ENCODE peak calls at places on chromosomes 13 and 19, in four cellular contexts. One of them, this sample, is unnamed.

GRCh38 chr19:16001481-16002312 is 52.9 kb downstream of the OR10H4 start:
- DNase-seq in foreskin fibroblast: peak
- DNase-seq in heart right ventricle: no peak
- DNase-seq in IMR-90: peak
- DNase-seq in this sample: no peak

GRCh38 chr13:49649244-49649962 is 21.1 kb downstream of the ARL11 start:
- DNase-seq in foreskin fibroblast: no peak
- DNase-seq in heart right ventricle: no peak
- DNase-seq in IMR-90: peak
- DNase-seq in this sample: peak

GRCh38 chr13:112999414-113000177 is 30.6 kb downstream of the MCF2L start:
- DNase-seq in foreskin fibroblast: no peak
- DNase-seq in heart right ventricle: no peak
- DNase-seq in IMR-90: no peak
- DNase-seq in this sample: no peak

GRCh38 chr19:42177686-42178019 is 39.8 kb downstream of the DEDD2 start:
- DNase-seq in foreskin fibroblast: no peak
- DNase-seq in heart right ventricle: no peak
- DNase-seq in IMR-90: no peak
- DNase-seq in this sample: no peak

GRCh38 chr13:89923731-89924130 is 1423.8 kb upstream of the MIR17HG start:
- DNase-seq in foreskin fibroblast: no peak
- DNase-seq in heart right ventricle: no peak
- DNase-seq in IMR-90: peak
- DNase-seq in this sample: no peak

GRCh38 chr19:8064866-8065486 is 12.4 kb downstream of the CCL25 start:
- DNase-seq in foreskin fibroblast: no peak
- DNase-seq in heart right ventricle: no peak
- DNase-seq in IMR-90: no peak
- DNase-seq in this sample: no peak

GRCh38 chr19:17205237-17206140 is 9.7 kb upstream of the USE1 start:
- DNase-seq in foreskin fibroblast: peak
- DNase-seq in heart right ventricle: peak
- DNase-seq in IMR-90: peak
- DNase-seq in this sample: no peak

GRCh38 chr13:32086366-32086765 is 54.8 kb downstream of the FRY start:
- DNase-seq in foreskin fibroblast: no peak
- DNase-seq in heart right ventricle: no peak
- DNase-seq in IMR-90: peak
- DNase-seq in this sample: peak

GRCh38 chr13:97749174-97749573 is 204.3 kb upstream of the IPO5 start:
- DNase-seq in foreskin fibroblast: no peak
- DNase-seq in heart right ventricle: no peak
- DNase-seq in IMR-90: peak
- DNase-seq in this sample: no peak

GRCh38 chr19:2455481-2456300 is 1.1 kb downstream of the LMNB2 start:
- DNase-seq in foreskin fibroblast: no peak
- DNase-seq in heart right ventricle: peak
- DNase-seq in IMR-90: no peak
- DNase-seq in this sample: no peak

GRCh38 chr19:10421981-10422461 is 1.7 kb downstream of the PDE4A start:
- DNase-seq in foreskin fibroblast: no peak
- DNase-seq in heart right ventricle: no peak
- DNase-seq in IMR-90: no peak
- DNase-seq in this sample: no peak

GRCh38 chr13:48318714-48319457 is 15.3 kb downstream of the RB1 start:
- DNase-seq in foreskin fibroblast: no peak
- DNase-seq in heart right ventricle: peak
- DNase-seq in IMR-90: no peak
- DNase-seq in this sample: no peak

GRCh38 chr13:50707533-50708096 is 135.9 kb downstream of the DLEU7 start:
- DNase-seq in foreskin fibroblast: no peak
- DNase-seq in heart right ventricle: no peak
- DNase-seq in IMR-90: no peak
- DNase-seq in this sample: no peak

GRCh38 chr13:60754211-60754610 is 357.2 kb downstream of the TDRD3 start:
- DNase-seq in foreskin fibroblast: no peak
- DNase-seq in heart right ventricle: peak
- DNase-seq in IMR-90: no peak
- DNase-seq in this sample: no peak

GRCh38 chr13:112804374-112804773 is 114.5 kb downstream of the ATP11A start:
- DNase-seq in foreskin fibroblast: no peak
- DNase-seq in heart right ventricle: no peak
- DNase-seq in IMR-90: no peak
- DNase-seq in this sample: no peak

GRCh38 chr19:13401388-13401787 is 104.9 kb downstream of the CACNA1A start:
- DNase-seq in foreskin fibroblast: peak
- DNase-seq in heart right ventricle: no peak
- DNase-seq in IMR-90: peak
- DNase-seq in this sample: no peak

GRCh38 chr13:20451397-20451796 is 74.3 kb downstream of the CRYL1 start:
- DNase-seq in foreskin fibroblast: no peak
- DNase-seq in heart right ventricle: no peak
- DNase-seq in IMR-90: no peak
- DNase-seq in this sample: no peak

GRCh38 chr19:10271543-10272086 is 695 bp downstream of the ICAM1 start:
- DNase-seq in foreskin fibroblast: no peak
- DNase-seq in heart right ventricle: no peak
- DNase-seq in IMR-90: peak
- DNase-seq in this sample: no peak

GRCh38 chr13:54574791-54575190 is 1546.2 kb downstream of the OLFM4 start:
- DNase-seq in foreskin fibroblast: no peak
- DNase-seq in heart right ventricle: no peak
- DNase-seq in IMR-90: no peak
- DNase-seq in this sample: no peak

GRCh38 chr13:95128045-95128643 is 173.1 kb downstream of the ABCC4 start:
- DNase-seq in foreskin fibroblast: no peak
- DNase-seq in heart right ventricle: no peak
- DNase-seq in IMR-90: no peak
- DNase-seq in this sample: no peak

GRCh38 chr13:95481051-95481775 is 71.3 kb upstream of the CLDN10 start:
- DNase-seq in foreskin fibroblast: no peak
- DNase-seq in heart right ventricle: no peak
- DNase-seq in IMR-90: peak
- DNase-seq in this sample: no peak

GRCh38 chr19:56252699-56253422 is 19.7 kb upstream of the EDDM13 start:
- DNase-seq in foreskin fibroblast: peak
- DNase-seq in heart right ventricle: peak
- DNase-seq in IMR-90: peak
- DNase-seq in this sample: peak

GRCh38 chr13:50080856-50081105 is 65.5 kb downstream of the KCNRG start:
- DNase-seq in foreskin fibroblast: peak
- DNase-seq in heart right ventricle: no peak
- DNase-seq in IMR-90: peak
- DNase-seq in this sample: no peak

GRCh38 chr13:106917024-106917491 is 349.1 kb upstream of the ARGLU1 start:
- DNase-seq in foreskin fibroblast: peak
- DNase-seq in heart right ventricle: peak
- DNase-seq in IMR-90: no peak
- DNase-seq in this sample: no peak

GRCh38 chr13:102317593-102317992 is 84.3 kb downstream of the FGF14 start:
- DNase-seq in foreskin fibroblast: peak
- DNase-seq in heart right ventricle: peak
- DNase-seq in IMR-90: peak
- DNase-seq in this sample: no peak

GRCh38 chr13:30019648-30020626 is 169.5 kb upstream of the UBL3 start:
- DNase-seq in foreskin fibroblast: no peak
- DNase-seq in heart right ventricle: no peak
- DNase-seq in IMR-90: no peak
- DNase-seq in this sample: no peak

GRCh38 chr19:43809762-43810696 is 7.8 kb upstream of the LYPD5 start:
- DNase-seq in foreskin fibroblast: peak
- DNase-seq in heart right ventricle: no peak
- DNase-seq in IMR-90: peak
- DNase-seq in this sample: peak

GRCh38 chr19:27843861-27844260 is 1369.1 kb downstream of the UQCRFS1 start:
- DNase-seq in foreskin fibroblast: no peak
- DNase-seq in heart right ventricle: no peak
- DNase-seq in IMR-90: no peak
- DNase-seq in this sample: no peak

GRCh38 chr13:79385694-79386093 is 20.4 kb downstream of the RBM26 start:
- DNase-seq in foreskin fibroblast: no peak
- DNase-seq in heart right ventricle: no peak
- DNase-seq in IMR-90: no peak
- DNase-seq in this sample: no peak

GRCh38 chr13:21637296-21637695 is 33.3 kb upstream of the MICU2 start:
- DNase-seq in foreskin fibroblast: no peak
- DNase-seq in heart right ventricle: no peak
- DNase-seq in IMR-90: peak
- DNase-seq in this sample: no peak

GRCh38 chr19:3977242-3978143 is 6.6 kb upstream of the DAPK3 start:
- DNase-seq in foreskin fibroblast: no peak
- DNase-seq in heart right ventricle: no peak
- DNase-seq in IMR-90: no peak
- DNase-seq in this sample: no peak

GRCh38 chr19:50969413-50969760 is at the start of gene KLK6:
- DNase-seq in foreskin fibroblast: no peak
- DNase-seq in heart right ventricle: no peak
- DNase-seq in IMR-90: no peak
- DNase-seq in this sample: no peak

GRCh38 chr19:54325194-54325621 is 12.2 kb upstream of the LILRA5 start:
- DNase-seq in foreskin fibroblast: peak
- DNase-seq in heart right ventricle: no peak
- DNase-seq in IMR-90: peak
- DNase-seq in this sample: no peak

GRCh38 chr13:34758628-34759027 is 183.4 kb upstream of the NBEA start:
- DNase-seq in foreskin fibroblast: no peak
- DNase-seq in heart right ventricle: no peak
- DNase-seq in IMR-90: no peak
- DNase-seq in this sample: no peak

GRCh38 chr13:85709721-85710120 is 89.5 kb downstream of the SLITRK6 start:
- DNase-seq in foreskin fibroblast: no peak
- DNase-seq in heart right ventricle: no peak
- DNase-seq in IMR-90: no peak
- DNase-seq in this sample: no peak

GRCh38 chr19:8310342-8311055 is 2.3 kb upstream of the CD320 start:
- DNase-seq in foreskin fibroblast: no peak
- DNase-seq in heart right ventricle: no peak
- DNase-seq in IMR-90: no peak
- DNase-seq in this sample: no peak

GRCh38 chr19:1169921-1170885 is 3.9 kb downstream of the SBNO2 start:
- DNase-seq in foreskin fibroblast: no peak
- DNase-seq in heart right ventricle: no peak
- DNase-seq in IMR-90: peak
- DNase-seq in this sample: no peak

GRCh38 chr19:13902993-13903555 is 2.8 kb downstream of the BRME1 start:
- DNase-seq in foreskin fibroblast: no peak
- DNase-seq in heart right ventricle: no peak
- DNase-seq in IMR-90: no peak
- DNase-seq in this sample: no peak

GRCh38 chr13:94020833-94021232 is 458.6 kb downstream of the DCT start:
- DNase-seq in foreskin fibroblast: peak
- DNase-seq in heart right ventricle: no peak
- DNase-seq in IMR-90: peak
- DNase-seq in this sample: no peak

GRCh38 chr13:33611016-33611805 is 206.7 kb upstream of the RFC3 start:
- DNase-seq in foreskin fibroblast: no peak
- DNase-seq in heart right ventricle: peak
- DNase-seq in IMR-90: peak
- DNase-seq in this sample: no peak
- H3K4me3 ChIP-seq in foreskin fibroblast: no peak
- H3K4me3 ChIP-seq in heart right ventricle: peak
- H3K4me3 ChIP-seq in IMR-90: no peak
- H3K4me3 ChIP-seq in this sample: no peak

DNA sequence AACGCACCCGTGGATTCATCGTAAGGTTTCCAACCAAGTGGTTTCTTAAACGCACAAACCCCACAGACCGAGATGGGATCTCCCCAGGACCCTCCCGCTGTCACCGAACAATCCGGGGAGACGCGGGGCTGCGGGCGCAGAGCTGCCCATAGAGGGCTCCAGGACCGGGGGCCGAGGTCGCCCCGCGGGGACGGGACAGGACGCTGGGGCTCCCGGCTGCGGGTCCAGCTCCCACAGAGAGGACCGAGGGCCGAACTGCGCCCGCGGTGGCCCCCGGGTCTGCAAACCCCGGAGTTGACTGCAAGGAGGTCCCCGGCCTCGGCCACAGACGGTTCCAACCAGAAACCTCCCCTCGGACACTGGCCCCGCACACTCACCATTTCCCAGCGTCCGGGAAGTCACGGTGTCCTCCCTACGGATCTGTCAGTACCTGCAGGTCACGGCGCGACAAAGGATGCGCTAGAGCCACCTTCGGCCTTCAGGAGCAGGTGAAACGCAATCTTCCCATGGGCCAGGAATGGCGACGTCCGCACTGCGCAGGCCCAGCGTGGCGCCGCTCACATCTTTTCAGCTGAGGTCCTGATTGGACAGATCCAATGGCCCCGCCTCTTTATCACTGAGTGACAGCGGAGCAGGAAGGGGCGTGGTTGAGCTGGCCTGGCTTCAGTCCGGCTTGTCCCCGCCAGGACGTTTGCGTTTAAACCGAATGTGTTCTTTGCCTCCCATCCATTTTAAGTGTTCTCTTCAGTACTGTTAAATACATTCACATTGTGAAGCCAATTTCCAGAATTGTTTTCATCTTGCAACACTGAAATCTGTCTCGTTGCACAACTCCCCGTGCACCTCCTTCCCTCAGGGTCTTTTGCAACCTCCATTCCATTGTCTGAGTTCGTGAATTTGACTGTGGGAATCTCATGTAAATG is at the start of gene ZNF14:
- DNase-seq in foreskin fibroblast: peak
- DNase-seq in heart right ventricle: peak
- DNase-seq in IMR-90: peak
- DNase-seq in this sample: peak
- TF ChIP-seq CTCF in foreskin fibroblast: peak
- TF ChIP-seq CTCF in heart right ventricle: peak
- TF ChIP-seq CTCF in IMR-90: peak
- TF ChIP-seq CTCF in this sample: peak

DNA sequence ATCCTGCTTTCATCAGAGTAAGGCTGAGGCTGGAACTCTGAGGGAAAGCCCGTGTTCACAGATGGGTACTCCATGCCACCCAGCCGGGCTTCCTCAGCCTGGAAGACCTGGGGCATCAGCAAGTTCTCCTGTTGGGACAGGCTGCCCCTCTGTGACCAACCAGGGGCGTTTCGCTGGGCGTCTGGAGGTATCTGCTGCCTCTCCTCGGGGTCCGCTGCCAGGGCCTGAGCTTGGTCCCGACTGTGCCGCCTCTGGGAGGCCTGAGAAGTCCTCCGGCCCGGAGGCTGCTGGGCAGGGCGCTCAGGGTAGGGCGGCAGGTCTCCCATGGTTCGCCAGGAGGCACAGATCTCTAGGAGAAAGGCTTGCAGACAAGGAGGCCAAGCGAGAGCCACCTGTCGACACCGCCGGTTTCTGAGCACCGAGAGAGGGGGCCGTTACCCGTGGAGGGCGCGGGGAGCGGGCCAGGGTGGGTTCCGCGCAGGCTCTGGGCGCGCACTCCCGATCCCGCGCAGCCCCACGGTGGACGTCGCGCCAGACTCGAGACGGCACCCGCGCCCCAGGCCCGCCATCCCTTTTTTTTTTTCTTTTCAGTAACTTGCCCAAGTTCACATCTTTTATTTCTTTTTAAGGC is at the start of gene RSPH6A:
- DNase-seq in foreskin fibroblast: no peak
- DNase-seq in heart right ventricle: no peak
- DNase-seq in IMR-90: no peak
- DNase-seq in this sample: no peak
- H3K4me3 ChIP-seq in foreskin fibroblast: no peak
- H3K4me3 ChIP-seq in heart right ventricle: peak
- H3K4me3 ChIP-seq in IMR-90: no peak
- H3K4me3 ChIP-seq in this sample: no peak

GRCh38 chr13:110274687-110275086 is 32.3 kb downstream of the COL4A1 start:
- DNase-seq in foreskin fibroblast: no peak
- DNase-seq in heart right ventricle: no peak
- DNase-seq in IMR-90: no peak
- DNase-seq in this sample: no peak
- TF ChIP-seq CTCF in foreskin fibroblast: peak
- TF ChIP-seq CTCF in heart right ventricle: peak
- TF ChIP-seq CTCF in IMR-90: peak
- TF ChIP-seq CTCF in this sample: peak